ENCODE peak calls at places on chromosomes 11 and 22, in eight cellular contexts. V, F, L, X, M, W, D and I are unnamed samples.

GRCh38 chr11:57072640-57073039 is 83.9 kb downstream of the OR5AK2 start:
- DNase-seq in F (peak), V (no peak), W (no peak), X (no peak), L (peak), D (no peak), M (peak), I (peak)

GRCh38 chr11:97683733-97684132 is 1293.9 kb downstream of the JRKL start:
- DNase-seq in X (no peak), V (peak), M (peak), F (no peak), L (no peak), D (peak), W (no peak), I (no peak)

GRCh38 chr11:64060861-64061444 is 25.2 kb downstream of the FLRT1 start:
- DNase-seq in X (peak), W (no peak), F (no peak), D (peak), V (peak), L (no peak), M (peak), I (no peak)

GRCh38 chr22:50474711-50475651 is at the start of gene SBF1:
- DNase-seq in X (peak), D (peak), F (peak), L (peak), V (peak), M (peak), W (peak), I (peak)

GRCh38 chr22:38214248-38215056 is 12.7 kb downstream of the MAFF start:
- DNase-seq in X (peak), V (peak), W (peak), D (peak), L (no peak), M (no peak), F (no peak), I (no peak)

GRCh38 chr11:68551777-68552176 is 91.2 kb downstream of the PPP6R3 start:
- DNase-seq in F (no peak), X (no peak), W (no peak), M (no peak), L (no peak), V (no peak), D (no peak), I (no peak)

GRCh38 chr11:20160425-20161229 is at the start of gene DBX1:
- DNase-seq in X (no peak), D (peak), L (no peak), V (no peak), M (no peak), W (no peak), F (no peak), I (no peak)

GRCh38 chr11:11978792-11979486 is 29.5 kb downstream of the DKK3 start:
- DNase-seq in W (peak), X (no peak), D (no peak), F (peak), V (no peak), M (peak), L (no peak), I (no peak)

GRCh38 chr11:30991376-30991775 is 378.2 kb downstream of the DCDC1 start:
- DNase-seq in F (no peak), M (no peak), L (no peak), V (no peak), X (no peak), W (no peak), D (no peak), I (no peak)

GRCh38 chr22:42190274-42190673 is 59.7 kb upstream of the CYP2D6 start:
- DNase-seq in W (no peak), F (no peak), M (no peak), X (no peak), L (no peak), D (no peak), V (no peak), I (no peak)

GRCh38 chr22:23826510-23827350 is 12.1 kb downstream of the DERL3 start:
- DNase-seq in W (no peak), L (no peak), X (no peak), M (no peak), D (peak), V (no peak), F (peak), I (no peak)

GRCh38 chr11:65366340-65366773 is 11.8 kb downstream of the TIGD3 start:
- DNase-seq in L (peak), X (no peak), M (peak), F (no peak), D (peak), V (peak), W (peak), I (peak)

GRCh38 chr11:69834811-69835800 is 15.9 kb upstream of the FGF3 start:
- DNase-seq in M (no peak), X (no peak), L (no peak), W (no peak), D (peak), F (no peak), V (no peak), I (no peak)

GRCh38 chr22:40273319-40273718 is 73.0 kb upstream of the ADSL start:
- DNase-seq in L (no peak), D (no peak), V (no peak), M (no peak), W (no peak), F (no peak), X (no peak), I (no peak)

GRCh38 chr11:11672764-11673163 is 51.0 kb upstream of the GALNT18 start:
- DNase-seq in D (no peak), X (no peak), W (no peak), V (no peak), F (no peak), L (no peak), M (no peak), I (no peak)

GRCh38 chr11:68206211-68206610 is 6.9 kb downstream of the KMT5B start:
- DNase-seq in X (no peak), F (no peak), V (peak), M (peak), L (no peak), W (no peak), D (peak), I (peak)

GRCh38 chr11:118437736-118438125 is 1.4 kb downstream of the KMT2A start:
- DNase-seq in L (no peak), M (no peak), V (no peak), F (no peak), D (peak), W (peak), X (peak), I (no peak)

GRCh38 chr11:67996622-67997459 is 7.1 kb downstream of the UNC93B1 start:
- DNase-seq in F (no peak), M (no peak), D (peak), X (no peak), L (no peak), W (peak), V (peak), I (no peak)

GRCh38 chr11:30586251-30587144 is at the start of gene MPPED2:
- DNase-seq in F (no peak), D (peak), V (peak), M (no peak), W (no peak), X (no peak), L (no peak), I (no peak)

GRCh38 chr11:120547871-120548681 is 36.5 kb downstream of the GRIK4 start:
- DNase-seq in X (no peak), F (peak), M (peak), V (peak), D (peak), W (peak), L (peak), I (peak)

GRCh38 chr11:76291576-76292526 is 85.5 kb upstream of the WNT11 start:
- DNase-seq in L (no peak), D (no peak), V (no peak), F (no peak), W (no peak), M (peak), X (no peak), I (no peak)